ENCODE peak calls at places on chromosomes 2 and 18, in ten cellular contexts. R is BJ; D is A673; Q is upper lobe of right lung; V is Karpas-422; Z is psoas muscle; Y is H7; L is astrocyte; H is naive thymus-derived CD4-positive, alpha-beta T cell; X is small intestine. J is an unnamed sample.

GRCh38 chr18:12726774-12727550 is 24.1 kb downstream of the PSMG2 start:
- DNase-seq in R (no peak), D (peak; percentile 82), Q (no peak), V (peak; percentile 88), Z (no peak), Y (peak; percentile 80), L (peak; percentile 27), H (peak; percentile 46), X (peak; percentile 65), J (peak; percentile 72)

GRCh38 chr2:109382236-109382930 is 231.4 kb downstream of the SEPTIN10 start:
- DNase-seq in R (no peak), D (no peak), Q (peak; percentile 56), V (no peak), Z (peak; percentile 40), Y (peak; percentile 62), L (no peak), H (peak; percentile 3), X (no peak), J (no peak)

GRCh38 chr2:147433822-147434221 is 411.0 kb upstream of the ACVR2A start:
- DNase-seq in R (no peak), D (no peak), Q (no peak), V (no peak), Z (no peak), Y (no peak), L (no peak), H (no peak), X (no peak), J (no peak)

GRCh38 chr2:6977786-6978185 is 60.6 kb downstream of the RNF144A start:
- DNase-seq in R (no peak), D (no peak), Q (no peak), V (no peak), Z (no peak), Y (no peak), L (no peak), H (no peak), X (no peak), J (no peak)

GRCh38 chr2:218726004-218726574 is 15.5 kb downstream of the TTLL4 start:
- DNase-seq in R (no peak), D (no peak), Q (no peak), V (no peak), Z (no peak), Y (no peak), L (no peak), H (no peak), X (no peak), J (no peak)

GRCh38 chr2:160963957-160964356 is 196.3 kb upstream of the TANK start:
- DNase-seq in R (no peak), D (no peak), Q (no peak), V (no peak), Z (no peak), Y (no peak), L (no peak), H (no peak), X (no peak), J (no peak)

GRCh38 chr2:160252278-160252887 is 52.3 kb upstream of the ITGB6 start:
- DNase-seq in R (no peak), D (peak; percentile 54), Q (no peak), V (no peak), Z (no peak), Y (peak; percentile 62), L (no peak), H (no peak), X (peak; percentile 48), J (no peak)

GRCh38 chr2:183214680-183215079 is 90.4 kb downstream of the NUP35 start:
- DNase-seq in R (no peak), D (no peak), Q (no peak), V (peak; percentile 57), Z (no peak), Y (no peak), L (no peak), H (no peak), X (no peak), J (no peak)

GRCh38 chr2:68182902-68183301 is 25.2 kb downstream of the PNO1 start:
- DNase-seq in R (no peak), D (no peak), Q (no peak), V (no peak), Z (no peak), Y (no peak), L (no peak), H (no peak), X (no peak), J (no peak)
- H3K36me3 ChIP-seq in R (peaks cover 3% of the 10 kb centered on the region), D (peaks cover 39% of the 10 kb centered on the region), Q (peaks cover 50% of the 10 kb centered on the region), V (peaks cover 69% of the 10 kb centered on the region), Z (no peaks in the 10 kb centered on the region), Y (peaks cover 3% of the 10 kb centered on the region), L (peaks cover 25% of the 10 kb centered on the region), H (peaks cover 5% of the 10 kb centered on the region), X (peaks cover 11% of the 10 kb centered on the region), J (peaks cover 45% of the 10 kb centered on the region)

GRCh38 chr2:110858993-110859770 is 126.8 kb downstream of the ACOXL start:
- DNase-seq in R (no peak), D (no peak), Q (no peak), V (no peak), Z (no peak), Y (peak; percentile 55), L (no peak), H (peak; percentile 22), X (peak; percentile 8), J (peak; percentile 79)

GRCh38 chr2:110861616-110862260 is 129.4 kb downstream of the ACOXL start:
- DNase-seq in R (no peak), D (no peak), Q (no peak), V (no peak), Z (no peak), Y (no peak), L (no peak), H (no peak), X (no peak), J (no peak)

GRCh38 chr2:110858135-110858737 is 125.9 kb downstream of the ACOXL start:
- DNase-seq in R (no peak), D (no peak), Q (no peak), V (peak; percentile 74), Z (no peak), Y (no peak), L (no peak), H (peak; percentile 62), X (peak; percentile 63), J (no peak)

GRCh38 chr2:110863726-110864125 is 131.4 kb downstream of the ACOXL start:
- DNase-seq in R (no peak), D (no peak), Q (no peak), V (no peak), Z (no peak), Y (no peak), L (no peak), H (no peak), X (no peak), J (no peak)

DNA sequence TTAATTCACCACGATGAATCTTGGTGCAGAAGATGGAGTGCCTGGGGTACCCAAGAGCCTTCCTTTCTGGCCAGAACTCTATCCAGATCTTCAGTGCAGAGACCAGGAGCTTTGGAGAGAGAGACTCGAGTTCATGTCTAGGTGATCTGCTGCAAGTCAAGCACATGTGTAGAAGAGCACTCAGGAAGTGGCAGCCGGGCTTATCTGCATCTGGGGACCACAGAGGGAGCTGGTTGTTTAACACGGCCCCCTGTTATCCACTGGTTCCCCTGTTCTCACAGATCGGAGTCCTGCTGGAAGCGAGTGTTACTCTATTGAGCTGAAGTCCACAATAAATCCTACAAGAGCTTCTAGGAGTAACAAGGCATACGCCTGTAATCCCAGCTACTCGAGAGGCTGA is 128.2 kb downstream of the ACOXL start:
- DNase-seq in R (no peak), D (no peak), Q (no peak), V (no peak), Z (no peak), Y (no peak), L (no peak), H (peak; percentile 20), X (peak; percentile 19), J (no peak)
- H3K36me3 ChIP-seq in R (no peaks in the 10 kb centered on the region), D (no peaks in the 10 kb centered on the region), Q (no peaks in the 10 kb centered on the region), V (no peaks in the 10 kb centered on the region), Z (no peaks in the 10 kb centered on the region), Y (no peaks in the 10 kb centered on the region), L (no peaks in the 10 kb centered on the region), H (no peaks in the 10 kb centered on the region), X (no peaks in the 10 kb centered on the region), J (no peaks in the 10 kb centered on the region)

DNA sequence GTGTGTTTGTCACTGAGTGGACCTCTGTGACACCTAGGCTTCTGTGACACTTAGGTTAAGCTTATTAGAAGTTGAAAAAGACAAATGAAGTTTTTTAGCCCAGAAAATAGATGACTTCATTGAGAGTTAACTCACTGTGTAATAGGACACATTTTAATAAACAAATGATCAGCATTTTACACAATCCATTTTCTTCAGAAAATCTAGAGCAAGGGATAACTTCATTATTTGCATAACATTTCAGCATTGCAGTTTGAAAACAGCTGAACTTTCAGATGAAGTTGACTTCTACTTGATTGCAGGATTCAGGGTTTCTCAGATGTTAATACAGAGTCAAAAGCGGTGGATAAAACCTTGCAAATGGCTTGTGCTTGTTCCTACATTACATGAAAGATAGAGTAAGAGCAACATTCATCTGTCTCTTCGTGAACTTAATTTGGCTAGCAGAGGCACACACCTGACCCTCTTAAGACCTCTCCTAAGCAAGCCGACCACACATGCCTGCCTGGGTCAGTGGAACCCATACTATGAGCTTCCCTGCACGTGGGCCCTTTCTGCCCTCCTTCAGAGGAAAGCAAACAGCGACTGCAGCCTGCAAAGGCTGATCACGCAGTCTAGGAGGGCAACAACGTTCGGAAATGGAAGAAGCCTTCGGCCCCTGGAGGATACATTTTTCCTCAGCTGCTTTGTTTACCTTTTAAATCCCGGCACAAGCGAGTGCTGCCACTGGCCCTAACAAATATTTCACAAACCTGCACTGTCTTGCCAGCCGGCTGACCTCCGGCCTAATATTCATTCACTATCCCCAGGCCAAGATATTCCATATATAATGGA is 16.6 kb downstream of the ITGB1BP1 start:
- DNase-seq in R (no peak), D (no peak), Q (peak; percentile 29), V (no peak), Z (no peak), Y (no peak), L (no peak), H (no peak), X (no peak), J (no peak)
- H3K36me3 ChIP-seq in R (peaks cover 9% of the 10 kb centered on the region), D (peaks cover 46% of the 10 kb centered on the region), Q (peaks cover 65% of the 10 kb centered on the region), V (peaks cover 13% of the 10 kb centered on the region), Z (peaks cover 7% of the 10 kb centered on the region), Y (no peaks in the 10 kb centered on the region), L (peaks cover 30% of the 10 kb centered on the region), H (no peaks in the 10 kb centered on the region), X (peaks cover 3% of the 10 kb centered on the region), J (peaks cover 41% of the 10 kb centered on the region)

GRCh38 chr2:3289526-3289925 is 88.1 kb downstream of the EIPR1 start:
- DNase-seq in R (no peak), D (no peak), Q (no peak), V (no peak), Z (peak; percentile 42), Y (peak; percentile 40), L (no peak), H (no peak), X (no peak), J (no peak)

GRCh38 chr2:3289971-3290370 is 87.6 kb downstream of the EIPR1 start:
- DNase-seq in R (no peak), D (no peak), Q (no peak), V (no peak), Z (no peak), Y (no peak), L (no peak), H (no peak), X (no peak), J (no peak)

GRCh38 chr2:3287896-3288295 is 89.7 kb downstream of the EIPR1 start:
- DNase-seq in R (no peak), D (no peak), Q (no peak), V (no peak), Z (no peak), Y (no peak), L (no peak), H (no peak), X (no peak), J (no peak)

GRCh38 chr2:3288455-3289163 is 89.0 kb downstream of the EIPR1 start:
- DNase-seq in R (no peak), D (peak; percentile 70), Q (no peak), V (no peak), Z (no peak), Y (peak; percentile 44), L (no peak), H (no peak), X (no peak), J (no peak)

GRCh38 chr2:3289164-3289515 is 88.5 kb downstream of the EIPR1 start:
- DNase-seq in R (no peak), D (no peak), Q (no peak), V (no peak), Z (no peak), Y (no peak), L (no peak), H (no peak), X (no peak), J (no peak)
- H3K36me3 ChIP-seq in R (no peaks in the 10 kb centered on the region), D (no peaks in the 10 kb centered on the region), Q (no peaks in the 10 kb centered on the region), V (peaks cover 5% of the 10 kb centered on the region), Z (no peaks in the 10 kb centered on the region), Y (no peaks in the 10 kb centered on the region), L (no peaks in the 10 kb centered on the region), H (no peaks in the 10 kb centered on the region), X (no peaks in the 10 kb centered on the region), J (no peaks in the 10 kb centered on the region)